ENCODE peak calls at places on chromosomes 3 and 15, in nine cellular contexts. X, C, U, N, E, B, P, D and O are unnamed samples.

GRCh38 chr3:173730391-173730790 is 332.8 kb downstream of the NLGN1 start:
- DNase-seq in X (no peak), C (no peak), U (no peak), N (no peak), E (no peak), B (no peak), P (no peak), D (no peak), O (no peak)

GRCh38 chr3:14439501-14440167 is 37.2 kb downstream of the SLC6A6 start:
- DNase-seq in X (peak), C (peak), U (no peak), N (no peak), E (no peak), B (no peak), P (no peak), D (peak), O (no peak)

GRCh38 chr3:11536936-11537612 is 106.6 kb downstream of the VGLL4 start:
- DNase-seq in X (no peak), C (no peak), U (no peak), N (no peak), E (no peak), B (no peak), P (no peak), D (no peak), O (no peak)

GRCh38 chr3:48715179-48715800 is 1.7 kb downstream of the IP6K2 start:
- DNase-seq in X (no peak), C (no peak), U (no peak), N (no peak), E (no peak), B (no peak), P (no peak), D (no peak), O (no peak)

GRCh38 chr3:12005951-12006625 is 1.9 kb downstream of the SYN2 start:
- DNase-seq in X (no peak), C (no peak), U (no peak), N (no peak), E (no peak), B (no peak), P (no peak), D (no peak), O (no peak)

GRCh38 chr15:95291878-95292472 is 1038.5 kb upstream of the NR2F2 start:
- DNase-seq in X (no peak), C (no peak), U (no peak), N (peak), E (no peak), B (no peak), P (no peak), D (no peak), O (peak)

GRCh38 chr3:186362988-186363387 is 954 bp upstream of the DGKG start:
- DNase-seq in X (no peak), C (no peak), U (no peak), N (no peak), E (no peak), B (no peak), P (no peak), D (no peak), O (no peak)

GRCh38 chr15:75067123-75067854 is 43.9 kb downstream of the PPCDC start:
- DNase-seq in X (no peak), C (no peak), U (no peak), N (no peak), E (no peak), B (no peak), P (no peak), D (no peak), O (no peak)

GRCh38 chr15:100211855-100212850 is 129.6 kb downstream of the ADAMTS17 start:
- DNase-seq in X (peak), C (no peak), U (no peak), N (no peak), E (no peak), B (no peak), P (no peak), D (no peak), O (no peak)

GRCh38 chr3:41532976-41533375 is 333.7 kb downstream of the CTNNB1 start:
- DNase-seq in X (peak), C (no peak), U (no peak), N (no peak), E (no peak), B (no peak), P (no peak), D (no peak), O (no peak)

GRCh38 chr15:71294636-71295241 is 179.5 kb downstream of the THSD4 start:
- DNase-seq in X (peak), C (no peak), U (no peak), N (no peak), E (peak), B (peak), P (no peak), D (no peak), O (no peak)

GRCh38 chr15:95996494-95996893 is 334.0 kb upstream of the NR2F2 start:
- DNase-seq in X (no peak), C (no peak), U (no peak), N (no peak), E (no peak), B (no peak), P (no peak), D (peak), O (no peak)

GRCh38 chr15:37586976-37587375 is 347.5 kb upstream of the TMCO5A start:
- DNase-seq in X (no peak), C (no peak), U (no peak), N (no peak), E (peak), B (no peak), P (no peak), D (no peak), O (no peak)

GRCh38 chr3:89697321-89697916 is 590.0 kb downstream of the EPHA3 start:
- DNase-seq in X (no peak), C (no peak), U (no peak), N (no peak), E (no peak), B (no peak), P (no peak), D (no peak), O (no peak)

GRCh38 chr3:2851356-2851755 is 258.8 kb downstream of the IL5RA start:
- DNase-seq in X (no peak), C (no peak), U (no peak), N (no peak), E (no peak), B (no peak), P (no peak), D (no peak), O (no peak)

GRCh38 chr15:66433726-66434125 is 47.0 kb downstream of the MAP2K1 start:
- DNase-seq in X (no peak), C (no peak), U (no peak), N (no peak), E (no peak), B (no peak), P (no peak), D (no peak), O (no peak)

GRCh38 chr15:52107238-52107637 is 5.3 kb downstream of the BCL2L10 start:
- DNase-seq in X (no peak), C (no peak), U (no peak), N (peak), E (no peak), B (no peak), P (no peak), D (no peak), O (no peak)

GRCh38 chr3:116034797-116035196 is 410.5 kb downstream of the LSAMP start:
- DNase-seq in X (no peak), C (no peak), U (no peak), N (no peak), E (no peak), B (no peak), P (no peak), D (no peak), O (no peak)

GRCh38 chr15:85489773-85490493 is 109.5 kb downstream of the AKAP13 start:
- DNase-seq in X (no peak), C (no peak), U (no peak), N (no peak), E (no peak), B (no peak), P (no peak), D (no peak), O (no peak)

GRCh38 chr3:52291508-52292181 is 4.0 kb downstream of the GLYCTK start:
- DNase-seq in X (no peak), C (no peak), U (peak), N (peak), E (no peak), B (peak), P (peak), D (no peak), O (peak)

GRCh38 chr3:110343945-110344344 is 727.7 kb upstream of the NECTIN3 start:
- DNase-seq in X (no peak), C (no peak), U (no peak), N (no peak), E (no peak), B (no peak), P (no peak), D (no peak), O (no peak)

GRCh38 chr3:83895892-83896291 is 1062.9 kb upstream of the CADM2 start:
- DNase-seq in X (no peak), C (no peak), U (no peak), N (no peak), E (no peak), B (no peak), P (no peak), D (no peak), O (no peak)

GRCh38 chr3:50617096-50617791 is at the start of gene MAPKAPK3:
- DNase-seq in X (peak), C (peak), U (peak), N (peak), E (no peak), B (no peak), P (no peak), D (peak), O (no peak)

GRCh38 chr15:42150246-42150970 is 6.0 kb downstream of the PLA2G4F start:
- DNase-seq in X (no peak), C (no peak), U (no peak), N (no peak), E (no peak), B (no peak), P (no peak), D (no peak), O (no peak)

GRCh38 chr3:169980055-169980454 is 13.4 kb downstream of the SEC62 start:
- DNase-seq in X (no peak), C (no peak), U (no peak), N (no peak), E (peak), B (no peak), P (no peak), D (peak), O (no peak)

GRCh38 chr3:63390831-63391230 is 112.7 kb downstream of the SYNPR start:
- DNase-seq in X (no peak), C (no peak), U (no peak), N (no peak), E (no peak), B (no peak), P (no peak), D (no peak), O (no peak)

GRCh38 chr3:158108596-158108995 is 1.3 kb upstream of the RSRC1 start:
- DNase-seq in X (no peak), C (no peak), U (no peak), N (no peak), E (no peak), B (no peak), P (no peak), D (no peak), O (no peak)

GRCh38 chr15:77483426-77483825 is 62.7 kb downstream of the HMG20A start:
- DNase-seq in X (no peak), C (no peak), U (no peak), N (no peak), E (no peak), B (no peak), P (no peak), D (no peak), O (no peak)

GRCh38 chr15:66883322-66883911 is 181.4 kb downstream of the SMAD6 start:
- DNase-seq in X (no peak), C (peak), U (no peak), N (no peak), E (peak), B (no peak), P (peak), D (no peak), O (no peak)

GRCh38 chr15:35014265-35014664 is 26.2 kb upstream of the ZNF770 start:
- DNase-seq in X (no peak), C (no peak), U (no peak), N (no peak), E (no peak), B (no peak), P (no peak), D (no peak), O (no peak)

GRCh38 chr3:38003371-38003816 is 12.8 kb downstream of the VILL start:
- DNase-seq in X (peak), C (peak), U (peak), N (peak), E (no peak), B (peak), P (peak), D (no peak), O (peak)

GRCh38 chr15:67998599-67999122 is 55.5 kb upstream of the PIAS1 start:
- DNase-seq in X (no peak), C (no peak), U (no peak), N (no peak), E (no peak), B (no peak), P (no peak), D (no peak), O (no peak)

GRCh38 chr3:169811606-169812123 is 1.0 kb upstream of the LRRIQ4 start:
- DNase-seq in X (no peak), C (no peak), U (no peak), N (peak), E (no peak), B (no peak), P (no peak), D (peak), O (no peak)

GRCh38 chr15:55016225-55016624 is 180.5 kb downstream of the RSL24D1 start:
- DNase-seq in X (no peak), C (no peak), U (no peak), N (no peak), E (no peak), B (no peak), P (peak), D (no peak), O (no peak)

GRCh38 chr3:12143949-12144504 is 14.7 kb downstream of the TIMP4 start:
- DNase-seq in X (no peak), C (peak), U (no peak), N (no peak), E (no peak), B (no peak), P (no peak), D (no peak), O (no peak)

GRCh38 chr3:129228891-129229585 is 20.4 kb upstream of the COPG1 start:
- DNase-seq in X (peak), C (no peak), U (no peak), N (no peak), E (no peak), B (peak), P (peak), D (peak), O (no peak)

GRCh38 chr3:145812396-145812795 is 348.6 kb downstream of the PLOD2 start:
- DNase-seq in X (no peak), C (no peak), U (no peak), N (no peak), E (no peak), B (no peak), P (no peak), D (no peak), O (no peak)

GRCh38 chr3:145807990-145808389 is 353.0 kb downstream of the PLOD2 start:
- DNase-seq in X (no peak), C (no peak), U (peak), N (peak), E (no peak), B (no peak), P (peak), D (no peak), O (peak)
- TF ChIP-seq CTCF in X (peak), C (no peak), U (peak), N (peak), E (peak), B (no peak), P (no peak), D (no peak), O (no peak)

DNA sequence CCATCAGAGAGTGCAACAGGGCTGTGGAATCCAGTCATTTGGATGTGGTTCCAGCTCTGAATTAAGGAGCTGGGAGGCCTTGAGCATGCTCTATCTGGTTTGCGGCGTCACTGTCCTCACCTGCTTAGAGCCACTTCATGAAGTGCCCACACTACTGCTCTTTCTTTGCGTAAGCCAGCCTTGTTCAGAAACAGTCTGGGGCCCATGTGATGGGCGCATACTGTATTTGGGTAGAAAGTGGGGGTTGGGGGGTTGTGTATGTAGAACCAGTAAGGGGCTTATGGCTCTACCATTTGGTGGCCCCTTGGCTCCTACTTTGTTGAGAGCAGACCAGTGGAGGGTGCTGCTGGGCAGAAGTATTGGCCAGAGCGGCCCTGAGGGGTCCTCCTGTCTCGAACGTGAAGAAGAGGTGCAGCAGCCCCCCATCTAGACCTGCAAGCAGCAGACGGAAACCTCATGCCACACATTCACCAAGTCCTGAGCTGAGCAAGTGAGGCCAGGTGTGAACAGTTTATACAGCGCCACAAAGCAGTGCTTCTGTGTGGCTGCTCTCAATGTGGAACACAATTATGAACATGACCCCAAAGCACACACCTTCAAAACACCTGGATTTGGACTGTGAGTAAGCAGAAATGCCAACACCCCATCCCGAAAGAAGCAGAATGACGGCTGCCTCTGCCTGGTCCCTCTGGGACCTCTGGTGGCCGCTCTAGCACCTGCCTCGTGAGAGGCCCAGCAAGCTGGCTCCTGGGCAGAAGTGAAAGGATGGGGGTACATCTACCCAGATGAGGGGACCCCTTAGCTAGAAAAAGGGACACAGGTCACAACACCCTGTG is 26.6 kb downstream of the SRPRB start:
- DNase-seq in X (no peak), C (no peak), U (no peak), N (peak), E (no peak), B (no peak), P (no peak), D (no peak), O (no peak)
- TF ChIP-seq CTCF in X (no peak), C (no peak), U (peak), N (peak), E (no peak), B (no peak), P (no peak), D (no peak), O (no peak)

GRCh38 chr3:103319912-103320311 is 885.1 kb downstream of the ZPLD1 start:
- DNase-seq in X (no peak), C (no peak), U (no peak), N (no peak), E (no peak), B (no peak), P (no peak), D (no peak), O (no peak)
- TF ChIP-seq CTCF in X (no peak), C (no peak), U (no peak), N (no peak), E (no peak), B (no peak), P (no peak), D (no peak), O (no peak)

GRCh38 chr3:134299185-134299887 is 48.7 kb upstream of the RYK start:
- DNase-seq in X (no peak), C (no peak), U (no peak), N (no peak), E (no peak), B (no peak), P (no peak), D (no peak), O (no peak)
- TF ChIP-seq CTCF in X (peak), C (no peak), U (peak), N (no peak), E (peak), B (no peak), P (no peak), D (no peak), O (peak)

GRCh38 chr3:122921791-122922651 is 105.5 kb downstream of the SEMA5B start:
- DNase-seq in X (no peak), C (no peak), U (no peak), N (no peak), E (no peak), B (peak), P (peak), D (peak), O (peak)
- TF ChIP-seq CTCF in X (no peak), C (no peak), U (peak), N (no peak), E (no peak), B (no peak), P (no peak), D (no peak), O (peak)

GRCh38 chr3:67458406-67458805 is 196.0 kb downstream of the SUCLG2 start:
- DNase-seq in X (no peak), C (no peak), U (no peak), N (no peak), E (no peak), B (no peak), P (no peak), D (no peak), O (no peak)
- TF ChIP-seq CTCF in X (no peak), C (no peak), U (no peak), N (no peak), E (no peak), B (no peak), P (no peak), D (no peak), O (no peak)

GRCh38 chr3:4656059-4656458 is 162.9 kb downstream of the ITPR1 start:
- DNase-seq in X (peak), C (peak), U (peak), N (peak), E (peak), B (peak), P (peak), D (no peak), O (no peak)
- TF ChIP-seq CTCF in X (peak), C (peak), U (peak), N (peak), E (peak), B (peak), P (peak), D (peak), O (no peak)

GRCh38 chr3:148727242-148727641 is 29.5 kb downstream of the AGTR1 start:
- DNase-seq in X (no peak), C (no peak), U (peak), N (peak), E (no peak), B (peak), P (peak), D (peak), O (peak)
- TF ChIP-seq CTCF in X (peak), C (peak), U (peak), N (peak), E (peak), B (peak), P (peak), D (peak), O (peak)